ENCODE peak calls at places on chromosomes 4 and X, in eight cellular contexts. Q is stomach, N is progenitor cell of endocrine pancreas, T is omental fat pad, W is H9, D is A673, S is suprapubic skin, X is mesothelial cell of epicardium. P is an unnamed sample.

GRCh38 chr4:113673450-113673849 is 88.1 kb downstream of the CAMK2D start:
- DNase-seq in W (peak), X (no peak), T (no peak), S (no peak), Q (no peak), D (no peak), N (no peak), P (peak)

GRCh38 chr4:113411496-113411938 is 350.0 kb downstream of the CAMK2D start:
- DNase-seq in W (no peak), Q (no peak), T (no peak), D (peak), S (no peak), X (no peak), N (no peak), P (no peak)

GRCh38 chrX:31228415-31228832 is 156.6 kb upstream of the FTHL17 start:
- DNase-seq in S (no peak), W (no peak), Q (no peak), D (no peak), X (no peak), N (no peak), T (no peak), P (no peak)

GRCh38 chr4:74675673-74676279 is 118.5 kb downstream of the BTC start:
- DNase-seq in W (no peak), Q (no peak), N (peak), T (no peak), X (no peak), S (no peak), D (peak), P (no peak)

GRCh38 chrX:110244951-110245480 is 72.9 kb downstream of the AMMECR1 start:
- DNase-seq in D (no peak), N (no peak), W (no peak), T (no peak), X (no peak), Q (no peak), S (no peak), P (no peak)

GRCh38 chr4:150327262-150327780 is 249.1 kb downstream of the DCLK2 start:
- DNase-seq in Q (no peak), N (no peak), D (no peak), S (no peak), X (no peak), T (no peak), W (no peak), P (no peak)

GRCh38 chrX:44343412-44343942 is at the start of gene EFHC2:
- DNase-seq in S (no peak), D (no peak), W (peak), X (peak), T (no peak), N (peak), Q (peak), P (peak)

GRCh38 chr4:54066718-54067129 is 2.3 kb upstream of the CHIC2 start:
- DNase-seq in D (no peak), Q (peak), T (no peak), N (no peak), S (no peak), X (no peak), W (no peak), P (no peak)

GRCh38 chrX:41596586-41596985 is 92.2 kb upstream of the GPR34 start:
- DNase-seq in S (no peak), Q (no peak), N (no peak), T (no peak), D (no peak), W (no peak), X (no peak), P (no peak)

GRCh38 chr4:57064120-57064519 is 46.1 kb downstream of the IGFBP7 start:
- DNase-seq in W (no peak), Q (no peak), D (no peak), S (no peak), N (no peak), X (no peak), T (no peak), P (no peak)

GRCh38 chr4:29467044-29467717 is 1253.0 kb upstream of the PCDH7 start:
- DNase-seq in W (no peak), T (no peak), D (no peak), X (no peak), S (no peak), N (no peak), Q (no peak), P (no peak)

GRCh38 chrX:13411496-13412207 is 91.8 kb upstream of the ATXN3L start:
- DNase-seq in T (no peak), N (no peak), S (no peak), Q (no peak), D (no peak), X (no peak), W (no peak), P (no peak)

GRCh38 chr4:126874533-126874932 is 758.2 kb upstream of the INTU start:
- DNase-seq in W (no peak), T (no peak), N (no peak), S (no peak), Q (no peak), X (no peak), D (no peak), P (no peak)

GRCh38 chr4:59553739-59554126 is 1646.4 kb upstream of the ADGRL3 start:
- DNase-seq in X (no peak), N (no peak), D (no peak), S (no peak), W (no peak), Q (no peak), T (no peak), P (no peak)

GRCh38 chr4:70559216-70559830 is 32.7 kb upstream of the AMBN start:
- DNase-seq in T (no peak), X (no peak), D (peak), W (no peak), S (no peak), Q (peak), N (peak), P (no peak)

GRCh38 chrX:17644001-17644400 is 93.3 kb upstream of the SCML1 start:
- DNase-seq in N (no peak), Q (no peak), D (no peak), T (no peak), S (no peak), W (no peak), X (no peak), P (no peak)

GRCh38 chr4:184324939-184325477 is 107.3 kb upstream of the ENPP6 start:
- DNase-seq in D (no peak), S (no peak), W (no peak), N (no peak), T (no peak), Q (no peak), X (no peak), P (no peak)

GRCh38 chrX:80486299-80486698 is 66.1 kb downstream of the TENT5D start:
- DNase-seq in X (no peak), S (no peak), D (no peak), N (no peak), Q (no peak), T (no peak), W (no peak), P (no peak)

GRCh38 chr4:140935259-140935658 is 179.1 kb upstream of the TBC1D9 start:
- DNase-seq in W (no peak), X (no peak), T (no peak), Q (no peak), N (no peak), S (no peak), D (no peak), P (no peak)

GRCh38 chr4:65391382-65391781 is 278.9 kb downstream of the EPHA5 start:
- DNase-seq in T (no peak), Q (no peak), D (no peak), S (no peak), N (no peak), X (no peak), W (no peak), P (no peak)

GRCh38 chrX:14554132-14554715 is 24.9 kb downstream of the GLRA2 start:
- DNase-seq in Q (no peak), W (no peak), X (no peak), N (no peak), S (no peak), D (no peak), T (no peak), P (no peak)

GRCh38 chr4:77172336-77172735 is 15.3 kb downstream of the CCNG2 start:
- DNase-seq in W (no peak), N (no peak), D (no peak), T (no peak), X (no peak), S (no peak), Q (no peak), P (no peak)

GRCh38 chr4:56654238-56654632 is 26.9 kb downstream of the HOPX start:
- DNase-seq in T (peak), W (no peak), Q (peak), N (no peak), D (no peak), S (no peak), X (no peak), P (no peak)

GRCh38 chrX:113305496-113305895 is 464.9 kb upstream of the AMOT start:
- DNase-seq in Q (no peak), X (no peak), N (no peak), T (no peak), S (no peak), W (no peak), D (no peak), P (no peak)

DNA sequence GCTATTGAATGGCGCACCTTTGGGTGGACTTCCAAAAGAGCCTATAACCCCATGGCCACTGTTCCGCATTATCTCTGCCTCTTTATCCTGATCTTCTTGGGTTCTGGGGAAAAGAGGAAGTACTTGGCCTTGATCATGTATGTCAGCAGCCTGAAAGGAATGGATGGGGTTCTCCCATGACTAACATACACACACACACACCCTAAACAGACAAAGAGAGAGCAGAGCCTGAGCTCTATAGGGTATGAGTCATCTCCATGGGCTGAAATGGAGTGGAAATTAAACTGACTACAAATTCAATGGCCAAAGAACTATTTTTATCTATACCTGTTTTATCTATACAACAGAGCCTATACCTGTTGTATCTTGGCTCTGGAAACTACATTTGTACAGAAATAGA is 141.5 kb upstream of the MTMR8 start:
- DNase-seq in Q (no peak), T (no peak), N (no peak), X (no peak), D (no peak), W (no peak), S (no peak), P (no peak)
- TF ChIP-seq CTCF in Q (no peak), T (no peak), N (no peak), X (no peak), D (no peak), W (no peak), S (no peak), P (no peak)

DNA sequence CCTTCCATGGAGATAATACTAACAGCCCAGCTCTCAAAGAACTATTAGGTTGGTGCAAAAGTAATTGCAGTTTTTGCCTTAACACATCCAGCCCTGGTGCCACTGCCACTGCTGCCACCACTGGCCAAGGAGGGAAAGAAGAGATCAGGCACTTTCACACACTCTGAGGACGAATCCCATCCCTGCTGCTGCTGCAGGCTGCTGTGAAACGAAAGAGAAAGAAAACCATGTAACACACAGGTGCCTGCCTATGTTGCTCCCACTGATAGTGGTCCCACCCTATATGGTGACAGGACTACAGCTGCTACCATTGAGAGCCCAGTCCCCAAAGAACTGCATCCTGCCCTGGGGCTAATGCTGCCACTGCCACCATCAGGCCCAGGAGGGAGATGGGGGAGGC is 35.1 kb downstream of the TMLHE start:
- DNase-seq in W (peak), Q (no peak), T (no peak), N (no peak), X (no peak), S (no peak), D (no peak), P (no peak)
- TF ChIP-seq CTCF in W (peak), Q (no peak), T (no peak), N (no peak), X (no peak), S (no peak), D (no peak), P (no peak)

DNA sequence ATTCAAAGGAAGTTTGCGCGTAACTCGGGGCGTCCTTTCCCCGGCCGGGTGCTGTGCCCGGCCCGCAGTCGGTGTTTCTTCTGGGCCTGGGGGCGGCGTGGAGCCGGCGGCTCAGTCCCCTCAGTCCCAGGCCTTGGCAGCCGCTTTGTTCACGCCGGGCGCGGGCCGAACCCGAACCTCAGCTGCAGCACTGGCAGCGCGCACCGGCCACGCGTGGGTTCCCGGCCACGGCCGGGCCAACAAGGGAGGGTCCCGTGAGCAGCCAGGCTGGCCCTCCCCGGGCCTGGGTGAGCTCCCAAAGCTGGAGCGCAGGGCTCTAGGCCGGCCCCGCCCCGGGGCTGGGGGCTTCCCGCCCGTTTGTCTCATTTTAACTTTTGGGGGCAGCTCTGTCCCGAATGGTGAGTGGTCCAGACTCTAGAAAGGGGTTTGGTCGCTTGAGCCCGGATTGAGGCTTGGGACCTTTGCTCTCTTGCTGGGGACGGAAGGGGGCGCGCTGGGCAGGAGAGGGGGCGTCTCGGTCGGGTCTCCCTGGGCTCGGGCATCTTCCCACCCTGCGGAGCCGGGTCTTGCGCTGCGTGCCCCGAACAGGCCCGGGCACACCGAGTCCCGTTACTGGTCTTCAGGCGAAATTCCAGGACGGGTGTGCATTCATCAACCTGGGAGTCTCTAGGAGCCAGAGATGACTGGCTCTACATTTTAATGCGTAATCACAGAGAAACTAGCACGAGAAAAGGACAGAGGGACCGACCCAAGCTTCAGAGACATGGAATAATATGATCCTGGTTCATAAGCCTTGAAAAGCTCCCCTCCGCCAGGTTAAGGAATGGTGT is 177.1 kb downstream of the CBR4 start:
- DNase-seq in X (peak), W (peak), S (peak), N (peak), T (no peak), D (no peak), Q (peak), P (peak)
- TF ChIP-seq CTCF in X (no peak), W (peak), S (no peak), N (peak), T (no peak), D (no peak), Q (no peak), P (no peak)

DNA sequence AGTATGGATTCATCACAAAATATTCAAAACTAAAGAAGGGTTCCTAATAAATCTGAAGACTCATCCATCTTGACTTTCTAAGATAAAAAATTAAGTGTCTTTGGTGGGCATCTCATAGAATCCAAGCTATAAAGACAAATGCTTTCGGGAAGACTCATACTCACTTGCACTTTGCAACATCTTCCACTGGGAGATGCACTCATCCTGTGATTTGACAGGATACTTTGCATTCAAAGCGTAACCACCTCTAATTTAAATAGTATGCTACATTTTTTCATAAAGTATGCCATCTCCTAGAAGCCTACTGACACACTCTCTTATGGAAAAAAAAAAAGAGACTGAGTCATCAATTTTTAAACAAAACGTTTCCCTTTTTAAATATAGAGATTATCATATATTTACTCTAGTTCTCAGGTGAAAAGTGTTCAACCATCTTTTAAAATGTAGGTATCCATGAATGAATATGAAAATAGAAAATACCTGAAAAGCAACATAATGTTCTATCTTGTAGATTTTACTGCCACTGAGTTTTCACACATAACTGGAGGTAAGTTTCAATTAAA is 119.6 kb downstream of the KLHL13 start:
- DNase-seq in S (no peak), T (no peak), D (peak), X (no peak), N (no peak), W (no peak), Q (no peak), P (no peak)
- TF ChIP-seq CTCF in S (no peak), T (no peak), D (peak), X (no peak), N (no peak), W (peak), Q (no peak), P (no peak)

DNA sequence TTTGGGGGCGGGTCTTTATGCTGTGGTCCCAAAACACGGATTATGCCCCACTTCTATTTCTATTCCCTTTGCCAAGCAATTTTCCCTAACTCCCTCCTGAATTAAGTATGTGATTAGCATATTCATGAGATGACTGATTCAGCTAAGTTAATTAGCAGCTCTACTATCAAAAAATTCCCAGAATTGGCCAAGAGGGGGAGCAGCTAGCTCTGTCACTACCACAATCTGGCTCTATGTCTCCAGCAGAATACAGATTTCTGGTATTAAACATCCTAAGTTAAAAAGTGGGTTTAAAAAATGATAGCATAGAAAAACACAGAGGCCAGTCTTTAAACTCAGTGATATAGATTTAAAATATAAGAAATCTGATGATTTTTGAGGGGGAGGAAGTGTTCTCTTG is 80.3 kb downstream of the GPC4 start:
- DNase-seq in T (no peak), D (peak), S (no peak), N (no peak), W (no peak), Q (no peak), X (no peak), P (no peak)
- TF ChIP-seq CTCF in T (no peak), D (peak), S (peak), N (peak), W (peak), Q (no peak), X (peak), P (no peak)

GRCh38 chr4:7786040-7786439 is 153.6 kb downstream of the AFAP1 start:
- DNase-seq in S (peak), N (no peak), D (no peak), T (no peak), Q (no peak), X (no peak), W (no peak), P (no peak)
- TF ChIP-seq CTCF in S (no peak), N (no peak), D (no peak), T (no peak), Q (no peak), X (no peak), W (no peak), P (no peak)

GRCh38 chr4:41796545-41797210 is 48.2 kb upstream of the PHOX2B start:
- DNase-seq in S (no peak), T (no peak), N (no peak), X (no peak), D (peak), Q (no peak), W (peak), P (no peak)

GRCh38 chr4:41791557-41791956 is 43.0 kb upstream of the PHOX2B start:
- DNase-seq in X (no peak), N (no peak), D (no peak), S (no peak), Q (no peak), T (no peak), W (no peak), P (no peak)

GRCh38 chr4:41795796-41796195 is 47.3 kb upstream of the PHOX2B start:
- DNase-seq in Q (no peak), T (no peak), D (no peak), S (no peak), X (no peak), N (no peak), W (no peak), P (no peak)

GRCh38 chr4:41787931-41788330 is 39.4 kb upstream of the PHOX2B start:
- DNase-seq in X (no peak), D (no peak), T (no peak), S (no peak), Q (no peak), W (no peak), N (no peak), P (no peak)

GRCh38 chr4:41792166-41792565 is 43.6 kb upstream of the PHOX2B start:
- DNase-seq in S (no peak), W (no peak), T (no peak), X (no peak), D (no peak), N (no peak), Q (no peak), P (no peak)
- TF ChIP-seq CTCF in S (no peak), W (no peak), T (no peak), X (no peak), D (no peak), N (no peak), Q (no peak), P (no peak)

DNA sequence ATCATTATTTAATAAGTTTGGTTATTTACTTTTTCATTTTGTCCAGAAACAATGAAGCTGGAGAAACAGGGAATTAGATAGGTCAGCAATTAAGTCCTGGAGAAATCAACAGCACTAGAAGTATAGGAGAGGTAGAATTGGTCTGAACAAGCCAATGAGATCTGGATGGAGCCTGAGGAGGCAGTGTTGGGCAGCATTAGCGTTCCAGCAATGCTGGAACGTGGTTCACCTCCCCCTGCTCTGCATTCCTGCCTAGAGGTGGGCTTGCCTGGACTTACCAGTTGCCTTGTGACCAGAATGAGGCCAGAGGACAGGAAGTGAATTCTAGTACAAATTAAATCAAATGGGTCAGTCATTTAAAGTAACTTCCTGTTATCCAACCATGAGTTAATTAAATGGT is 4.6 kb downstream of the RASSF6 start:
- DNase-seq in N (no peak), D (no peak), T (no peak), Q (no peak), S (no peak), W (peak), X (no peak), P (no peak)
- TF ChIP-seq CTCF in N (peak), D (no peak), T (no peak), Q (no peak), S (no peak), W (peak), X (no peak), P (no peak)

P was measured in activated B cell treated with CpG ODN at 0.5 μM for 24 hours.